ENCODE peak calls at places on chromosomes 6 and 20, in eight cellular contexts. I is aorta, H is NT2/D1, M is A549, V is pancreas, D is MM.1S, A is ascending aorta, X is adipocyte. L is an unnamed sample.

GRCh38 chr6:167341665-167342655 is 17.1 kb downstream of the TTLL2 start:
- DNase-seq in X (no peak), H (no peak), M (peak), A (no peak), D (no peak), I (no peak), V (no peak), L (no peak)

GRCh38 chr6:43509984-43510826 is at the start of gene LRRC73:
- DNase-seq in X (peak), H (no peak), M (peak), A (peak), I (peak), V (peak), D (peak), L (peak)

GRCh38 chr20:53163486-53163885 is 191.3 kb downstream of the TSHZ2 start:
- DNase-seq in M (no peak), X (no peak), H (no peak), D (no peak), I (no peak), V (no peak), A (no peak), L (no peak)

GRCh38 chr6:108838101-108838717 is 10.0 kb upstream of the ARMC2 start:
- DNase-seq in A (no peak), X (no peak), H (peak), I (no peak), V (no peak), D (no peak), M (peak), L (no peak)

GRCh38 chr20:39813190-39813829 is 851.2 kb downstream of the DHX35 start:
- DNase-seq in X (no peak), V (no peak), M (no peak), A (no peak), D (no peak), I (no peak), H (no peak), L (no peak)

GRCh38 chr6:152631376-152631775 is 5.8 kb downstream of the SYNE1 start:
- DNase-seq in A (no peak), H (no peak), M (no peak), V (no peak), X (no peak), I (no peak), D (no peak), L (no peak)

GRCh38 chr6:14713008-14713452 is 532.8 kb upstream of the JARID2 start:
- DNase-seq in V (no peak), X (peak), M (peak), A (no peak), H (no peak), D (no peak), I (no peak), L (no peak)

GRCh38 chr20:63215101-63216040 is 560 bp downstream of the YTHDF1 start:
- DNase-seq in M (peak), V (peak), X (peak), H (no peak), A (no peak), I (no peak), D (peak), L (peak)

GRCh38 chr6:110049696-110050465 is 71.8 kb downstream of the GPR6 start:
- DNase-seq in A (no peak), H (no peak), X (no peak), M (no peak), D (no peak), V (no peak), I (no peak), L (no peak)

GRCh38 chr6:118750143-118750542 is 98.8 kb upstream of the CEP85L start:
- DNase-seq in X (no peak), D (no peak), V (no peak), I (no peak), H (no peak), A (no peak), M (no peak), L (no peak)

GRCh38 chr20:45347936-45348809 is at the start of gene SDC4:
- DNase-seq in H (no peak), D (peak), X (peak), M (peak), I (peak), V (peak), A (peak), L (peak)

GRCh38 chr20:63408684-63409046 is 47.5 kb upstream of the CHRNA4 start:
- DNase-seq in M (no peak), H (no peak), A (no peak), X (no peak), V (peak), I (no peak), D (no peak), L (no peak)

GRCh38 chr6:80725156-80725930 is 618.9 kb downstream of the BCKDHB start:
- DNase-seq in A (no peak), X (no peak), I (no peak), H (no peak), M (no peak), D (peak), V (no peak), L (no peak)

GRCh38 chr6:134373282-134373922 is 55.5 kb upstream of the SGK1 start:
- DNase-seq in H (no peak), M (peak), I (no peak), D (peak), A (peak), V (no peak), X (peak), L (no peak)

GRCh38 chr6:37323568-37323967 is 30.2 kb upstream of the RNF8 start:
- DNase-seq in M (no peak), I (no peak), V (no peak), X (peak), H (no peak), A (no peak), D (no peak), L (no peak)

GRCh38 chr20:54431545-54431944 is 43.8 kb upstream of the DOK5 start:
- DNase-seq in D (no peak), X (peak), H (no peak), V (no peak), A (no peak), M (no peak), I (no peak), L (no peak)

GRCh38 chr20:1804554-1804956 is 90.7 kb upstream of the SIRPA start:
- DNase-seq in D (no peak), V (no peak), A (peak), I (no peak), H (no peak), M (no peak), X (no peak), L (no peak)

GRCh38 chr6:35142578-35142977 is 1.4 kb upstream of the TCP11 start:
- DNase-seq in M (peak), I (no peak), X (peak), A (no peak), V (no peak), D (no peak), H (no peak), L (no peak)

GRCh38 chr6:161596807-161597505 is 323.1 kb upstream of the AGPAT4 start:
- DNase-seq in A (no peak), X (no peak), M (no peak), H (no peak), V (no peak), I (no peak), D (peak), L (no peak)

GRCh38 chr6:152594726-152595125 is 42.4 kb downstream of the SYNE1 start:
- DNase-seq in V (no peak), D (no peak), M (no peak), H (no peak), I (no peak), A (no peak), X (no peak), L (no peak)

GRCh38 chr6:41013473-41014153 is 25.4 kb downstream of the UNC5CL start:
- DNase-seq in D (no peak), I (no peak), M (peak), V (peak), A (no peak), X (no peak), H (no peak), L (no peak)

GRCh38 chr6:159700970-159701369 is 7.9 kb upstream of the SOD2 start:
- DNase-seq in D (no peak), A (no peak), M (no peak), I (no peak), V (no peak), X (peak), H (no peak), L (no peak)

GRCh38 chr6:45075246-45075645 is 252.9 kb upstream of the RUNX2 start:
- DNase-seq in H (no peak), V (no peak), I (no peak), X (peak), M (peak), A (no peak), D (no peak), L (no peak)

GRCh38 chr6:152897807-152898399 is 84.9 kb downstream of the FBXO5 start:
- DNase-seq in V (peak), I (peak), X (peak), A (peak), D (peak), M (peak), H (peak), L (peak)

GRCh38 chr6:111769365-111770127 is 103.7 kb downstream of the FYN start:
- DNase-seq in A (no peak), X (no peak), I (no peak), H (no peak), D (peak), V (no peak), M (no peak), L (no peak)

GRCh38 chr20:48467622-48468021 is 360.2 kb downstream of the PREX1 start:
- DNase-seq in V (no peak), X (no peak), I (no peak), H (peak), M (no peak), D (peak), A (no peak), L (no peak)

GRCh38 chr6:27214126-27214601 is 33.3 kb upstream of the PRSS16 start:
- DNase-seq in A (no peak), X (peak), H (no peak), V (no peak), I (no peak), M (peak), D (no peak), L (no peak)

GRCh38 chr20:32380745-32381144 is 22.6 kb downstream of the ASXL1 start:
- DNase-seq in D (no peak), M (no peak), X (no peak), A (no peak), I (no peak), H (no peak), V (no peak), L (no peak)

GRCh38 chr20:45485388-45485787 is 15.8 kb downstream of the WFDC2 start:
- DNase-seq in M (no peak), V (no peak), D (peak), X (no peak), H (no peak), A (no peak), I (no peak), L (no peak)

GRCh38 chr6:157488635-157489226 is 107.7 kb downstream of the ZDHHC14 start:
- DNase-seq in H (no peak), V (no peak), I (no peak), D (no peak), X (no peak), A (no peak), M (no peak), L (no peak)
- H3K4me3 ChIP-seq in H (no peak), V (no peak), I (no peak), D (no peak), X (no peak), A (no peak), M (no peak), L (no peak)

GRCh38 chr6:150766201-150766997 is 99.1 kb upstream of the MTHFD1L start:
- DNase-seq in X (peak), D (no peak), V (no peak), M (no peak), A (no peak), H (no peak), I (no peak), L (no peak)
- H3K4me3 ChIP-seq in X (no peak), D (no peak), V (no peak), M (no peak), A (no peak), H (no peak), I (no peak), L (no peak)

GRCh38 chr20:5312518-5312917 is 4.2 kb downstream of the PROKR2 start:
- DNase-seq in X (no peak), H (no peak), A (no peak), M (no peak), D (no peak), I (no peak), V (no peak), L (no peak)

GRCh38 chr20:5309971-5310370 is 6.8 kb downstream of the PROKR2 start:
- DNase-seq in A (no peak), I (no peak), D (no peak), M (no peak), H (no peak), V (no peak), X (no peak), L (no peak)

GRCh38 chr20:5313916-5314315 is 2.8 kb downstream of the PROKR2 start:
- DNase-seq in I (no peak), X (no peak), A (no peak), D (no peak), M (no peak), V (no peak), H (no peak), L (no peak)

GRCh38 chr20:5316188-5317158 is at the start of gene PROKR2:
- DNase-seq in A (no peak), X (no peak), I (no peak), V (peak), H (peak), M (no peak), D (no peak), L (no peak)

DNA sequence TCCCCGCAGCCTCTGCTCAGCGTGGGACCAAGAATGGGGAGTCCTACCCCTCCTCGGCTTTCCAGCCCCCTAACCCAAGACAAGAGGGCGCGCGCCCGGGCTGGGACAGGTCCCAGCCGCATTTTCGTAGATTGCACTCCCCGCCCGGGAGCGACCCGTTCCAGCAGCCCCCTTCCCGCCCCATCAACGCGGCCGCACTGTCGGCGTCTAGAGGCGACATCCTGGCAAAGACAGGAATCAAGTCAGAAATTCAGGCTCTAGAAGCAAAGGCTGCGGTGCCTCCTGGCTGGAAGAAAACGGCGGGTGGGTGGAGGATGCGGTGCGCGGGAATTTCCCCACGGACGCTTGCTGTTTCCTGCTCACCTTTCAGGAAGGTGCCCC is 957 bp downstream of the PROKR2 start:
- DNase-seq in X (no peak), D (no peak), M (no peak), H (no peak), V (peak), A (no peak), I (no peak), L (no peak)
- H3K4me3 ChIP-seq in X (no peak), D (no peak), M (no peak), H (peak), V (no peak), A (no peak), I (no peak), L (no peak)

DNA sequence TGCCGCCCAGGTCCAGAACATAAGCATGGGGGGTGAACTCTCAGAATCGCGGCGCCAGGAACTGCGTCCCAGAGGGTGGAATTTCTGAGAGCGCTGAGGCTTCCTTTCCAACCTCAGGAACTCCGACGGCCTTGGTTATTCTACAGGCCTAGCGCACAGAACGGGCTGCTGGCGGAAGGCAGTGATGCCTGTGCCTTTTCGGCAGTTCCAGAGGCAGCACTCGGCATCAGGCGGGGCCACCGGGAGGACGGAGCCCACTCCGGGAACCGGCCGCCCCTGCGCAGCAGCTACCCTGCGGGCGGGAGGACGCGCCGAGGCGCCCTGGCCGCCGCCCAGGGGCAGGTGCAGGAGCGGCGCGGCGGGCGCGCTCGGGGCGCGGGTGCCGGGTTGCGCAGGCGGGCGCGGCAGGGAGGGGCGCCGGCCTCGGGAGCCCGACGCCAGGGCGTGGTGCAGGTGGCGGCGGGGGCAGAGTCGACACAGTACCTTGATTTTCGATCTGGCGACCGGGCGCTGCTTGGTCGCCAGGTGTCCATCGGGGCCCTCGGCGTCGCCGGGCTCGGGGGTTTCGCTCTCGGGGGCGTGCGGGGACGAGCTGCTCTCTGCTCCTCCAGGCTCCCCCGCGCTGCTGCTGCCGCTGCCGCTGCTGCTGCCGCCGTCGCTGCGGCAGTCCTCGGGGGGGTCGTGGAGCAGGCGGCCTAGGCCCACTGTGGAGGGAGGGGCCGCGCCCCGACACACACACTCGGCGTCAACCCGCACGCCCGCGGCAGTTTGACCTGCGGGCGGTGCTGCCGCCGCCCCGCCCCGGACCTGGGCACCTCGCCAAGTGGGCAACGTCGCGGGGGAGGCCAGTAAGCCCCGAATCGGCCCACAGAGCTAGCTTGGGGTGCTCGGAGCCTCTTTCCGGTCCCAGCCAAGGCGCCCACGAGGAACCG is 1.3 kb downstream of the OVOL2 start:
- DNase-seq in M (peak), A (peak), V (peak), X (peak), H (no peak), D (peak), I (no peak), L (peak)
- H3K4me3 ChIP-seq in M (peak), A (peak), V (peak), X (no peak), H (peak), D (peak), I (peak), L (peak)

DNA sequence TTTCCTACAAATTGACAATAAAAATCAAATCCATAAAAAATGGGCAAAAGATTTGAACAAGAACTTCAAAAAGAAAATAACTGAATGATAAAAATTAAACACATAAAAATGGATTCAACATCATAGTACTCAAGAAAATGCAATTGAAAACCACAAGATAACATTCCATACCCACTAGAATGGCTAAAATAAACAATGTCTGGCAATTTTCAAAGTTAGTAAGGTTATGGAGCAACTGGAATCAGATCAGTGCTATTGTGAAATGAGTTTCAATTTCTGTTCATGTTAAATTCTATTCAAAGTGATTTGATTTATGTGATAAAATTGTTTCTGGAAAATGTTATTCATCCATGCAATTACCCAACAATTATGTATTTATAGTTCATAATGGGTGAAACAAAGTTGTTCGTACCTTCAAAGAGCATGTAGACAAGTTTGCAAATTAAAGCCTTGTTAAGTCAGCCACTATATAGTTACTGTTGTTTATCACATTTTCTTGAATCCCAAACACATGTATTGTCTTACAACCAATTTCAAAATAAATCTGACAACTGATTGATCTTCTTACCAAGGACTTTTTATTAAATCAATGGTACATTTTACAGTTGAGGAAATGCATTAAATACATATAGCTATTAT is 151.5 kb upstream of the CENPW start:
- DNase-seq in A (no peak), V (no peak), X (peak), I (no peak), M (peak), D (no peak), H (no peak), L (no peak)
- H3K4me3 ChIP-seq in A (no peak), V (no peak), X (peak), I (no peak), M (no peak), D (no peak), H (no peak), L (no peak)

DNA sequence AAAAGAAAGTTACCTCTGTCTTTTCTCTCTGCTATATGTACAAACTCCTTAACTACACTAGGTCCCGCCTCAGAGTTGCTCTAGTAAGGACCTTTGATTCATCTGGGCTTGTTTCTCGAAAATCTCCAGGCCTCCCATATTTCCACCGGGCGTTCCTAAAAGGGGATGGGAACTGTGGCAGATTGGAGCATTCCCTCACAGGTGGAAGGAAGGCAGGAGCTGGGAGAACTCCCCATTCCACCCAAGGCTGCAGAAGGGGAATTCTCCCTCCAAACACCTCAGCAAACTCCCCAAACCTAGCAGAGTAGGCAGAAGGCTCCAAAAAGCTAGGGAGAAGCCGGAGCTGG is 1.6 kb upstream of the TFAP2A start:
- DNase-seq in D (no peak), H (no peak), A (no peak), M (no peak), X (no peak), I (no peak), V (no peak), L (no peak)
- H3K4me3 ChIP-seq in D (no peak), H (peak), A (no peak), M (no peak), X (no peak), I (no peak), V (no peak), L (no peak)

GRCh38 chr6:56851541-56852248 is 103.2 kb upstream of the BEND6 start:
- DNase-seq in I (no peak), D (peak), A (peak), V (no peak), M (peak), X (peak), H (peak), L (no peak)
- H3K4me3 ChIP-seq in I (peak), D (peak), A (peak), V (peak), M (no peak), X (peak), H (peak), L (no peak)